ENCODE peak calls at places on chromosomes 3 and 15, in nine cellular contexts. One of them, this sample, is unnamed.

GRCh38 chr3:194971009-194971408 is 285.3 kb downstream of the FAM43A start:
- DNase-seq in uterus: no peak
- DNase-seq in HCT116: no peak
- DNase-seq in heart left ventricle: no peak
- DNase-seq in transverse colon: no peak
- DNase-seq in tibial nerve: no peak
- DNase-seq in ovary: no peak
- DNase-seq in HepG2: no peak
- DNase-seq in A549: no peak
- DNase-seq in this sample: no peak

GRCh38 chr15:59616390-59616789 is 4.8 kb downstream of the GCNT3 start:
- DNase-seq in uterus: no peak
- DNase-seq in HCT116: no peak
- DNase-seq in heart left ventricle: no peak
- DNase-seq in transverse colon: peak
- DNase-seq in tibial nerve: no peak
- DNase-seq in ovary: no peak
- DNase-seq in HepG2: peak
- DNase-seq in A549: peak
- DNase-seq in this sample: no peak

GRCh38 chr3:52086461-52086860 is 30.1 kb upstream of the DUSP7 start:
- DNase-seq in uterus: no peak
- DNase-seq in HCT116: no peak
- DNase-seq in heart left ventricle: peak
- DNase-seq in transverse colon: no peak
- DNase-seq in tibial nerve: no peak
- DNase-seq in ovary: no peak
- DNase-seq in HepG2: no peak
- DNase-seq in A549: no peak
- DNase-seq in this sample: no peak

GRCh38 chr15:74378853-74379252 is 11.4 kb upstream of the CYP11A1 start:
- DNase-seq in uterus: peak
- DNase-seq in HCT116: no peak
- DNase-seq in heart left ventricle: no peak
- DNase-seq in transverse colon: no peak
- DNase-seq in tibial nerve: no peak
- DNase-seq in ovary: no peak
- DNase-seq in HepG2: no peak
- DNase-seq in A549: peak
- DNase-seq in this sample: no peak

GRCh38 chr3:132225664-132226063 is 91.5 kb upstream of the ACP3 start:
- DNase-seq in uterus: no peak
- DNase-seq in HCT116: no peak
- DNase-seq in heart left ventricle: no peak
- DNase-seq in transverse colon: no peak
- DNase-seq in tibial nerve: no peak
- DNase-seq in ovary: no peak
- DNase-seq in HepG2: no peak
- DNase-seq in A549: peak
- DNase-seq in this sample: no peak

GRCh38 chr15:31459011-31459748 is 132.5 kb downstream of the KLF13 start:
- DNase-seq in uterus: peak
- DNase-seq in HCT116: no peak
- DNase-seq in heart left ventricle: no peak
- DNase-seq in transverse colon: peak
- DNase-seq in tibial nerve: no peak
- DNase-seq in ovary: no peak
- DNase-seq in HepG2: no peak
- DNase-seq in A549: no peak
- DNase-seq in this sample: no peak

GRCh38 chr15:40093224-40093842 is 15.3 kb downstream of the BMF start:
- DNase-seq in uterus: peak
- DNase-seq in HCT116: no peak
- DNase-seq in heart left ventricle: no peak
- DNase-seq in transverse colon: no peak
- DNase-seq in tibial nerve: no peak
- DNase-seq in ovary: no peak
- DNase-seq in HepG2: no peak
- DNase-seq in A549: no peak
- DNase-seq in this sample: no peak

GRCh38 chr3:36149447-36149865 is 230.8 kb upstream of the STAC start:
- DNase-seq in uterus: no peak
- DNase-seq in HCT116: no peak
- DNase-seq in heart left ventricle: no peak
- DNase-seq in transverse colon: no peak
- DNase-seq in tibial nerve: no peak
- DNase-seq in ovary: no peak
- DNase-seq in HepG2: no peak
- DNase-seq in A549: no peak
- DNase-seq in this sample: no peak

GRCh38 chr3:11220230-11220629 is 52.0 kb upstream of the ATG7 start:
- DNase-seq in uterus: no peak
- DNase-seq in HCT116: no peak
- DNase-seq in heart left ventricle: no peak
- DNase-seq in transverse colon: no peak
- DNase-seq in tibial nerve: no peak
- DNase-seq in ovary: no peak
- DNase-seq in HepG2: no peak
- DNase-seq in A549: no peak
- DNase-seq in this sample: no peak

GRCh38 chr15:59801649-59802048 is 112.5 kb upstream of the BNIP2 start:
- DNase-seq in uterus: no peak
- DNase-seq in HCT116: no peak
- DNase-seq in heart left ventricle: no peak
- DNase-seq in transverse colon: no peak
- DNase-seq in tibial nerve: no peak
- DNase-seq in ovary: no peak
- DNase-seq in HepG2: no peak
- DNase-seq in A549: no peak
- DNase-seq in this sample: no peak

GRCh38 chr15:55627730-55628368 is 39.7 kb upstream of the PYGO1 start:
- DNase-seq in uterus: peak
- DNase-seq in HCT116: peak
- DNase-seq in heart left ventricle: no peak
- DNase-seq in transverse colon: no peak
- DNase-seq in tibial nerve: no peak
- DNase-seq in ovary: no peak
- DNase-seq in HepG2: peak
- DNase-seq in A549: peak
- DNase-seq in this sample: no peak

GRCh38 chr15:70151441-70151840 is 53.7 kb upstream of the TLE3 start:
- DNase-seq in uterus: no peak
- DNase-seq in HCT116: no peak
- DNase-seq in heart left ventricle: no peak
- DNase-seq in transverse colon: no peak
- DNase-seq in tibial nerve: no peak
- DNase-seq in ovary: no peak
- DNase-seq in HepG2: no peak
- DNase-seq in A549: no peak
- DNase-seq in this sample: no peak

GRCh38 chr15:92159906-92160841 is 233.5 kb upstream of the ST8SIA2 start:
- DNase-seq in uterus: no peak
- DNase-seq in HCT116: no peak
- DNase-seq in heart left ventricle: no peak
- DNase-seq in transverse colon: no peak
- DNase-seq in tibial nerve: no peak
- DNase-seq in ovary: no peak
- DNase-seq in HepG2: no peak
- DNase-seq in A549: no peak
- DNase-seq in this sample: no peak

GRCh38 chr3:148866261-148866660 is 1.2 kb downstream of the CPA3 start:
- DNase-seq in uterus: no peak
- DNase-seq in HCT116: no peak
- DNase-seq in heart left ventricle: no peak
- DNase-seq in transverse colon: no peak
- DNase-seq in tibial nerve: no peak
- DNase-seq in ovary: no peak
- DNase-seq in HepG2: no peak
- DNase-seq in A549: no peak
- DNase-seq in this sample: no peak

GRCh38 chr3:151226088-151226563 is 23.1 kb upstream of the GPR171 start:
- DNase-seq in uterus: no peak
- DNase-seq in HCT116: no peak
- DNase-seq in heart left ventricle: no peak
- DNase-seq in transverse colon: no peak
- DNase-seq in tibial nerve: no peak
- DNase-seq in ovary: no peak
- DNase-seq in HepG2: peak
- DNase-seq in A549: peak
- DNase-seq in this sample: no peak

GRCh38 chr3:122697952-122698625 is 17.4 kb downstream of the PARP14 start:
- DNase-seq in uterus: no peak
- DNase-seq in HCT116: no peak
- DNase-seq in heart left ventricle: no peak
- DNase-seq in transverse colon: no peak
- DNase-seq in tibial nerve: no peak
- DNase-seq in ovary: no peak
- DNase-seq in HepG2: no peak
- DNase-seq in A549: peak
- DNase-seq in this sample: no peak

DNA sequence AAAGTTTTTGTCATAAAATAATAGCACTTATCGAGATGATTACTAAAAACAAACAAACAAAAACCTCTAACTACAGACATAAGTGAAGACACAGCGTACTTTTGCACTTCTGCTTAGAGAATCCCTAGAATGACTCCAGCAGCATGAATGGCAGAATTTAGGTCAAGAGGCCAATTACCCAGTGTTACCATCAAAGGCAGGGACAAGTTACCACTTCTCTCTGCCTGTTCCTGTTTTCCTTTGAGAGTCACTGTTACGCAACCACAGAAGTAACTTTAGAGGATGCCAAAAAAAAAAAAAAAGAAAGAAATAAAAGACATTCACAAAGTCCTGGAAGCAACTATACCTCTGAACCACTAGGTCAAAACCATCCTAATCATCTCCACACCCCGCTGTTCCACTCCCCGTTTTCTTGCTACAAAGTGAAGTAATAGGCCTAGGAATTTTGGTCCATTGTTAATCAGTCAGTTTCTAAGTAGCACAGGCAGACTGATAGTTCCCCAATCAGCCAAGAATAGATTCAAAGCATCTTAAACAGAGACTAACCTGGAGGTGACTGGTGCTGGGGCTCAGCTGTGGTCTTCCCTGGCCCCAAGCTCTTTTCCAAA is 41.9 kb downstream of the FMN1 start:
- DNase-seq in uterus: no peak
- DNase-seq in HCT116: no peak
- DNase-seq in heart left ventricle: no peak
- DNase-seq in transverse colon: no peak
- DNase-seq in tibial nerve: no peak
- DNase-seq in ovary: no peak
- DNase-seq in HepG2: no peak
- DNase-seq in A549: no peak
- DNase-seq in this sample: no peak
- H3K27ac ChIP-seq in uterus: no peak
- H3K27ac ChIP-seq in HCT116: no peak
- H3K27ac ChIP-seq in heart left ventricle: no peak
- H3K27ac ChIP-seq in transverse colon: peak
- H3K27ac ChIP-seq in tibial nerve: no peak
- H3K27ac ChIP-seq in ovary: no peak
- H3K27ac ChIP-seq in HepG2: no peak
- H3K27ac ChIP-seq in A549: no peak
- H3K27ac ChIP-seq in this sample: peak

DNA sequence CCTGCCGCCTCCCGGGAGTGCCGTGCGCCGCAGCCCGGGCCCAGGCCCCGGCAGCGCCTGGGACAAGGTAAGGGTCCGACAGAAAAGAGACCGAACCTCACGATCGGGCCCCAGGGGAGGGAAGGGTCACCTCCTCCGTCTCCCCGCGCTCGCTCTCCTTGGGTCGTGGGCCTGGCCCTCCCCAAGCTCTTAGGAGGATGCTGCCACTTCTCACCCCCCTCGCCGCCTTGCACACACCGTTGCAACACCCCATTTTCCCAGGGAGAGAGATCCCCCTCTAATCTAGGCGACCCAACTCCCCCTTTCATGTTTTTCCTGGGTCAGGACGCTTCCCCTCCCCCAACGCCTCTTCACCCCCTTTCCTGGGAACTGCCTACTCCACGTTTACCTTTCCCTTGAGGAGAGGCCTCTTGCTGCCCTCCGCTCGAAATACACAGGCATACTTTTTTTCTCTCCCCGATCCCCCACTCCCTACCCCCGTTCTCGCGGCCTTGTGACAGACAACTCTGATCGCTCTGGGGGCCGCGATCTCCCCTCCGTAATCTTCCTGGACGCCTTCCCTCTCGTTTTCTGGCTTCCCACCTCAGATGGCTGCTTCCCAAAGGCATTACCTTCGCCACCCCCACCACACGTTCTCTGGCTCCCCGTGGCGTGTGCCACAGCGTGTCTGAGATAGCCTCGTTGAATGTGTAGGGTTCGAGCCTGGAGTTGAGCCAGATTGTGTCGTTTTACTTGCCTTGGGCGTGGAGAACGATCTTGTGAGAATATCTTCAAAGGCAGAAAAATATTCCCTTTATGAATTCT is 698 bp downstream of the SETD5 start:
- DNase-seq in uterus: peak
- DNase-seq in HCT116: no peak
- DNase-seq in heart left ventricle: peak
- DNase-seq in transverse colon: peak
- DNase-seq in tibial nerve: peak
- DNase-seq in ovary: peak
- DNase-seq in HepG2: peak
- DNase-seq in A549: peak
- DNase-seq in this sample: peak
- TF ChIP-seq POLR2A in uterus: no peak
- TF ChIP-seq POLR2A in HCT116: no peak
- TF ChIP-seq POLR2A in heart left ventricle: no peak
- TF ChIP-seq POLR2A in transverse colon: no peak
- TF ChIP-seq POLR2A in tibial nerve: no peak
- TF ChIP-seq POLR2A in ovary: no peak
- TF ChIP-seq POLR2A in HepG2: peak
- TF ChIP-seq POLR2A in A549: no peak
- TF ChIP-seq POLR2A in this sample: peak

DNA sequence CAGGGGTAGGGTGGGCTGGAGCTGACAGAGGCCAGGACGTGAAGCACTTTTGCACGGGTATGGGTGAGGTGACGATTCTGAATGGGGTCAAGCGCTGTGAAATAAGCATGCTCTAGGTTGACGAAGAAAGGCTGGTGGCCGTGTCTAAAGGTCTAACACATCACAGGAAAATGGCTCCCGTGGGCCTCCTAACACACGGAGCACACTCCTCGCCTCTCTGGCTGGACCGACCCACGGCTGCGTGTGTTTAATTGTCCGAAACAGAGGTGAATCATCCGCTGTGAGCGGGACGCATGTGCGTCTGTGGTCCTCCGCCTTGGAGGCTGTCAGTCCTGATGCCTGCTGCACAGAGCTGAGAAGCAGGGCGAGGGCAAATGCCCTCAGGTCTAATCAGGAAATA is 130.6 kb downstream of the NSMCE3 start:
- DNase-seq in uterus: no peak
- DNase-seq in HCT116: no peak
- DNase-seq in heart left ventricle: no peak
- DNase-seq in transverse colon: no peak
- DNase-seq in tibial nerve: peak
- DNase-seq in ovary: no peak
- DNase-seq in HepG2: no peak
- DNase-seq in A549: no peak
- DNase-seq in this sample: no peak
- H3K27ac ChIP-seq in uterus: no peak
- H3K27ac ChIP-seq in HCT116: no peak
- H3K27ac ChIP-seq in heart left ventricle: no peak
- H3K27ac ChIP-seq in transverse colon: no peak
- H3K27ac ChIP-seq in tibial nerve: no peak
- H3K27ac ChIP-seq in ovary: no peak
- H3K27ac ChIP-seq in HepG2: no peak
- H3K27ac ChIP-seq in A549: no peak
- H3K27ac ChIP-seq in this sample: no peak

GRCh38 chr3:134473868-134474546 is 11.8 kb downstream of the ANAPC13 start:
- DNase-seq in uterus: peak
- DNase-seq in HCT116: peak
- DNase-seq in heart left ventricle: peak
- DNase-seq in transverse colon: peak
- DNase-seq in tibial nerve: peak
- DNase-seq in ovary: peak
- DNase-seq in HepG2: peak
- DNase-seq in A549: peak
- DNase-seq in this sample: peak
- TF ChIP-seq POLR2A in uterus: no peak
- TF ChIP-seq POLR2A in HCT116: no peak
- TF ChIP-seq POLR2A in heart left ventricle: no peak
- TF ChIP-seq POLR2A in transverse colon: no peak
- TF ChIP-seq POLR2A in tibial nerve: no peak
- TF ChIP-seq POLR2A in ovary: no peak
- TF ChIP-seq POLR2A in HepG2: no peak
- TF ChIP-seq POLR2A in A549: no peak
- TF ChIP-seq POLR2A in this sample: no peak